ENCODE peak calls at places on chromosomes 3 and 15, in six cellular contexts. J is psoas muscle; S is occipital lobe; B is activated CD4-positive, alpha-beta T cell treated with anti-CD3 and anti-CD28 coated beads, Interleukin-2, amount 10 ng/mL, durations not matched to agents 7 days and 5 days; I is MCF 10A; Y is HTR-8/SVneo. L is an unnamed sample.

GRCh38 chr3:13308406-13308805 is 111.7 kb downstream of the NUP210 start:
- DNase-seq in J (peak; percentile 56), Y (peak; percentile 41), S (peak; percentile 28), B (peak; percentile 19), I (peak; percentile 49), L (no peak)

GRCh38 chr3:73592154-73592877 is 32.4 kb downstream of the PDZRN3 start:
- DNase-seq in J (no peak), B (no peak), Y (no peak), I (no peak), S (no peak), L (no peak)

GRCh38 chr3:16467368-16467767 is 46.1 kb downstream of the RFTN1 start:
- DNase-seq in S (no peak), J (no peak), Y (no peak), I (no peak), B (peak; percentile 38), L (no peak)

GRCh38 chr15:62142736-62143135 is 22.3 kb downstream of the C2CD4B start:
- DNase-seq in Y (no peak), I (peak; percentile 39), S (no peak), B (no peak), J (no peak), L (no peak)

GRCh38 chr3:9173445-9173844 is 76.0 kb downstream of the SRGAP3 start:
- DNase-seq in Y (no peak), S (no peak), I (no peak), J (no peak), B (no peak), L (no peak)

GRCh38 chr3:123278446-123278845 is 76.7 kb downstream of the SEC22A start:
- DNase-seq in S (no peak), B (no peak), I (no peak), Y (no peak), J (no peak), L (no peak)

GRCh38 chr3:40505599-40506462 is at the start of gene ZNF620:
- DNase-seq in Y (peak; percentile 54), J (peak; percentile 86), B (peak; percentile 45), S (peak; percentile 65), I (peak; percentile 48), L (peak; percentile 86)

GRCh38 chr15:73873889-73874511 is 636 bp downstream of the TBC1D21 start:
- DNase-seq in S (no peak), J (no peak), I (peak; percentile 73), B (peak; percentile 60), Y (peak; percentile 39), L (peak; percentile 73)

GRCh38 chr15:83170474-83171165 is 37.0 kb downstream of the HDGFL3 start:
- DNase-seq in B (no peak), J (no peak), I (no peak), Y (no peak), S (no peak), L (no peak)

GRCh38 chr3:37905987-37906674 is 44.5 kb downstream of the CTDSPL start:
- DNase-seq in Y (no peak), I (no peak), S (no peak), J (no peak), B (no peak), L (no peak)

GRCh38 chr15:71448688-71449114 is 333.4 kb downstream of the THSD4 start:
- DNase-seq in Y (peak; percentile 48), B (no peak), I (peak; percentile 79), J (no peak), S (no peak), L (peak; percentile 37)

GRCh38 chr3:18808423-18808822 is 339.9 kb upstream of the KCNH8 start:
- DNase-seq in J (no peak), B (no peak), I (peak; percentile 83), S (no peak), Y (no peak), L (no peak)

GRCh38 chr3:122893754-122894668 is 99.1 kb downstream of the SLC49A4 start:
- DNase-seq in S (no peak), Y (no peak), B (no peak), I (peak; percentile 91), J (peak; percentile 58), L (peak; percentile 20)

GRCh38 chr3:56131976-56132590 is 336.2 kb downstream of the ERC2 start:
- DNase-seq in Y (peak; percentile 75), B (no peak), I (peak; percentile 95), J (no peak), S (peak; percentile 64), L (no peak)

GRCh38 chr15:39242345-39242744 is 338.5 kb upstream of the THBS1 start:
- DNase-seq in J (no peak), S (no peak), B (no peak), I (peak; percentile 73), Y (no peak), L (no peak)

GRCh38 chr3:20240154-20240883 is 54.3 kb upstream of the SGO1 start:
- DNase-seq in S (no peak), I (no peak), Y (no peak), J (no peak), B (no peak), L (no peak)

GRCh38 chr3:164806188-164806587 is 272.1 kb downstream of the SI start:
- DNase-seq in Y (no peak), B (no peak), I (no peak), S (no peak), J (no peak), L (no peak)

GRCh38 chr3:104629038-104629437 is 737.7 kb upstream of the ALCAM start:
- DNase-seq in B (no peak), S (no peak), Y (peak; percentile 38), I (peak; percentile 64), J (no peak), L (no peak)

GRCh38 chr15:32898991-32899613 is 181.3 kb downstream of the GREM1 start:
- DNase-seq in I (peak; percentile 3), B (no peak), Y (no peak), J (no peak), S (no peak), L (no peak)

GRCh38 chr3:129005526-129006303 is 4.6 kb downstream of the EFCC1 start:
- DNase-seq in I (no peak), J (no peak), B (no peak), Y (no peak), S (no peak), L (no peak)

GRCh38 chr3:172280406-172281051 is 167.7 kb downstream of the GHSR start:
- DNase-seq in S (no peak), B (no peak), I (no peak), J (no peak), Y (peak; percentile 62), L (no peak)

GRCh38 chr3:55165278-55165677 is 237.4 kb upstream of the LRTM1 start:
- DNase-seq in B (no peak), Y (no peak), I (no peak), S (no peak), J (no peak), L (no peak)

GRCh38 chr15:69713726-69714559 is 261.3 kb downstream of the RPLP1 start:
- DNase-seq in Y (no peak), B (peak; percentile 90), I (no peak), S (no peak), J (no peak), L (no peak)

L was measured in NCI-H1048.